ENCODE peak calls at places on chromosomes 1 and 21, in four cellular contexts. One of them, this sample, is unnamed.

GRCh38 chr1:27292111-27292510 is 29.9 kb upstream of the TMEM222 start:
- DNase-seq in HuH-7.5: no peak
- DNase-seq in dorsolateral prefrontal cortex: no peak
- DNase-seq in NCI-H510A treated with DMSO at 0.1 percent for 48 hours: no peak
- DNase-seq in this sample: peak

GRCh38 chr1:158087320-158087927 is 93.3 kb upstream of the CD1D start:
- DNase-seq in HuH-7.5: peak
- DNase-seq in dorsolateral prefrontal cortex: no peak
- DNase-seq in NCI-H510A treated with DMSO at 0.1 percent for 48 hours: peak
- DNase-seq in this sample: peak

GRCh38 chr1:172326171-172326570 is 94.3 kb upstream of the C1orf105 start:
- DNase-seq in HuH-7.5: no peak
- DNase-seq in dorsolateral prefrontal cortex: no peak
- DNase-seq in NCI-H510A treated with DMSO at 0.1 percent for 48 hours: no peak
- DNase-seq in this sample: no peak

GRCh38 chr1:159090566-159091546 is 14.3 kb upstream of the AIM2 start:
- DNase-seq in HuH-7.5: no peak
- DNase-seq in dorsolateral prefrontal cortex: no peak
- DNase-seq in NCI-H510A treated with DMSO at 0.1 percent for 48 hours: no peak
- DNase-seq in this sample: peak

GRCh38 chr1:101371259-101371658 is 134.4 kb downstream of the S1PR1 start:
- DNase-seq in HuH-7.5: no peak
- DNase-seq in dorsolateral prefrontal cortex: no peak
- DNase-seq in NCI-H510A treated with DMSO at 0.1 percent for 48 hours: no peak
- DNase-seq in this sample: peak

GRCh38 chr1:61282387-61282786 is 200.0 kb downstream of the NFIA start:
- DNase-seq in HuH-7.5: no peak
- DNase-seq in dorsolateral prefrontal cortex: no peak
- DNase-seq in NCI-H510A treated with DMSO at 0.1 percent for 48 hours: no peak
- DNase-seq in this sample: no peak

GRCh38 chr1:13706058-13706457 is 6.1 kb downstream of the PRDM2 start:
- DNase-seq in HuH-7.5: no peak
- DNase-seq in dorsolateral prefrontal cortex: no peak
- DNase-seq in NCI-H510A treated with DMSO at 0.1 percent for 48 hours: no peak
- DNase-seq in this sample: no peak

GRCh38 chr1:10507111-10507879 is 32.5 kb downstream of the PEX14 start:
- DNase-seq in HuH-7.5: peak
- DNase-seq in dorsolateral prefrontal cortex: peak
- DNase-seq in NCI-H510A treated with DMSO at 0.1 percent for 48 hours: peak
- DNase-seq in this sample: peak

GRCh38 chr1:8631163-8631562 is 186.3 kb downstream of the RERE start:
- DNase-seq in HuH-7.5: no peak
- DNase-seq in dorsolateral prefrontal cortex: no peak
- DNase-seq in NCI-H510A treated with DMSO at 0.1 percent for 48 hours: no peak
- DNase-seq in this sample: peak

GRCh38 chr21:40176732-40177131 is 309.5 kb downstream of the PCP4 start:
- DNase-seq in HuH-7.5: no peak
- DNase-seq in dorsolateral prefrontal cortex: no peak
- DNase-seq in NCI-H510A treated with DMSO at 0.1 percent for 48 hours: peak
- DNase-seq in this sample: no peak

GRCh38 chr1:9289090-9289534 is 3.6 kb upstream of the SPSB1 start:
- DNase-seq in HuH-7.5: no peak
- DNase-seq in dorsolateral prefrontal cortex: no peak
- DNase-seq in NCI-H510A treated with DMSO at 0.1 percent for 48 hours: peak
- DNase-seq in this sample: peak

GRCh38 chr21:43193651-43194302 is 25.0 kb downstream of the CRYAA start:
- DNase-seq in HuH-7.5: no peak
- DNase-seq in dorsolateral prefrontal cortex: no peak
- DNase-seq in NCI-H510A treated with DMSO at 0.1 percent for 48 hours: no peak
- DNase-seq in this sample: peak

GRCh38 chr1:234683856-234684632 is 74.1 kb upstream of the IRF2BP2 start:
- DNase-seq in HuH-7.5: peak
- DNase-seq in dorsolateral prefrontal cortex: no peak
- DNase-seq in NCI-H510A treated with DMSO at 0.1 percent for 48 hours: no peak
- DNase-seq in this sample: peak

GRCh38 chr1:165768513-165769394 is at the start of gene TMCO1:
- DNase-seq in HuH-7.5: peak
- DNase-seq in dorsolateral prefrontal cortex: peak
- DNase-seq in NCI-H510A treated with DMSO at 0.1 percent for 48 hours: peak
- DNase-seq in this sample: peak

GRCh38 chr1:204363335-204364114 is 3.8 kb upstream of the PLEKHA6 start:
- DNase-seq in HuH-7.5: peak
- DNase-seq in dorsolateral prefrontal cortex: peak
- DNase-seq in NCI-H510A treated with DMSO at 0.1 percent for 48 hours: peak
- DNase-seq in this sample: peak

GRCh38 chr21:20882462-20883415 is 115.5 kb upstream of the NCAM2 start:
- DNase-seq in HuH-7.5: no peak
- DNase-seq in dorsolateral prefrontal cortex: no peak
- DNase-seq in NCI-H510A treated with DMSO at 0.1 percent for 48 hours: peak
- DNase-seq in this sample: peak

GRCh38 chr21:29181799-29182470 is 51.5 kb downstream of the MAP3K7CL start:
- DNase-seq in HuH-7.5: peak
- DNase-seq in dorsolateral prefrontal cortex: no peak
- DNase-seq in NCI-H510A treated with DMSO at 0.1 percent for 48 hours: no peak
- DNase-seq in this sample: peak

GRCh38 chr21:15967661-15968060 is 237.9 kb downstream of the USP25 start:
- DNase-seq in HuH-7.5: no peak
- DNase-seq in dorsolateral prefrontal cortex: no peak
- DNase-seq in NCI-H510A treated with DMSO at 0.1 percent for 48 hours: no peak
- DNase-seq in this sample: peak

GRCh38 chr1:20896824-20897223 is 109.7 kb upstream of the HP1BP3 start:
- DNase-seq in HuH-7.5: peak
- DNase-seq in dorsolateral prefrontal cortex: no peak
- DNase-seq in NCI-H510A treated with DMSO at 0.1 percent for 48 hours: peak
- DNase-seq in this sample: no peak

GRCh38 chr1:86912501-86912900 is 1.4 kb downstream of the SELENOF start:
- DNase-seq in HuH-7.5: no peak
- DNase-seq in dorsolateral prefrontal cortex: no peak
- DNase-seq in NCI-H510A treated with DMSO at 0.1 percent for 48 hours: no peak
- DNase-seq in this sample: no peak

GRCh38 chr1:19047373-19047772 is 90.9 kb upstream of the IFFO2 start:
- DNase-seq in HuH-7.5: no peak
- DNase-seq in dorsolateral prefrontal cortex: no peak
- DNase-seq in NCI-H510A treated with DMSO at 0.1 percent for 48 hours: no peak
- DNase-seq in this sample: no peak

GRCh38 chr1:162381383-162381782 is at the start of gene C1orf226:
- DNase-seq in HuH-7.5: no peak
- DNase-seq in dorsolateral prefrontal cortex: no peak
- DNase-seq in NCI-H510A treated with DMSO at 0.1 percent for 48 hours: no peak
- DNase-seq in this sample: no peak

GRCh38 chr1:5504364-5504740 is 487.9 kb downstream of the NPHP4 start:
- DNase-seq in HuH-7.5: no peak
- DNase-seq in dorsolateral prefrontal cortex: no peak
- DNase-seq in NCI-H510A treated with DMSO at 0.1 percent for 48 hours: no peak
- DNase-seq in this sample: no peak

GRCh38 chr1:208121965-208122364 is 122.2 kb downstream of the PLXNA2 start:
- DNase-seq in HuH-7.5: no peak
- DNase-seq in dorsolateral prefrontal cortex: no peak
- DNase-seq in NCI-H510A treated with DMSO at 0.1 percent for 48 hours: no peak
- DNase-seq in this sample: no peak

GRCh38 chr1:66294692-66295384 is 239.1 kb upstream of the SGIP1 start:
- DNase-seq in HuH-7.5: no peak
- DNase-seq in dorsolateral prefrontal cortex: no peak
- DNase-seq in NCI-H510A treated with DMSO at 0.1 percent for 48 hours: no peak
- DNase-seq in this sample: no peak